ENCODE peak calls at places on chromosome 22, in four cellular contexts. One of them, this sample, is unnamed.

GRCh38 chr22:47121791-47122190 is 359.3 kb downstream of the TBC1D22A start:
- DNase-seq in lower lobe of right lung: peak
- DNase-seq in esophagus muscularis mucosa: no peak
- DNase-seq in psoas muscle: no peak
- DNase-seq in this sample: no peak

GRCh38 chr22:49853981-49854791 is 542 bp downstream of the ZBED4 start:
- DNase-seq in esophagus muscularis mucosa: no peak
- DNase-seq in lower lobe of right lung: peak
- DNase-seq in psoas muscle: peak
- DNase-seq in this sample: no peak

GRCh38 chr22:48061726-48062125 is 1299.3 kb downstream of the TBC1D22A start:
- DNase-seq in psoas muscle: no peak
- DNase-seq in esophagus muscularis mucosa: no peak
- DNase-seq in lower lobe of right lung: no peak
- DNase-seq in this sample: no peak

GRCh38 chr22:46794491-46794890 is 32.0 kb downstream of the TBC1D22A start:
- DNase-seq in psoas muscle: no peak
- DNase-seq in lower lobe of right lung: no peak
- DNase-seq in esophagus muscularis mucosa: no peak
- DNase-seq in this sample: no peak

GRCh38 chr22:46044718-46045458 is 67.9 kb upstream of the WNT7B start:
- DNase-seq in psoas muscle: no peak
- DNase-seq in esophagus muscularis mucosa: no peak
- DNase-seq in lower lobe of right lung: peak
- DNase-seq in this sample: no peak

GRCh38 chr22:48244388-48245118 is 1482.1 kb downstream of the TBC1D22A start:
- DNase-seq in psoas muscle: no peak
- DNase-seq in lower lobe of right lung: no peak
- DNase-seq in esophagus muscularis mucosa: no peak
- DNase-seq in this sample: peak

GRCh38 chr22:45672564-45673481 is 1.2 kb downstream of the ATXN10 start:
- DNase-seq in lower lobe of right lung: no peak
- DNase-seq in psoas muscle: no peak
- DNase-seq in esophagus muscularis mucosa: no peak
- DNase-seq in this sample: no peak

GRCh38 chr22:29061773-29062172 is at the start of gene C22orf31:
- DNase-seq in psoas muscle: no peak
- DNase-seq in lower lobe of right lung: no peak
- DNase-seq in esophagus muscularis mucosa: no peak
- DNase-seq in this sample: no peak

GRCh38 chr22:46738961-46739870 is 1.2 kb upstream of the CERK start:
- DNase-seq in psoas muscle: peak
- DNase-seq in esophagus muscularis mucosa: no peak
- DNase-seq in lower lobe of right lung: no peak
- DNase-seq in this sample: no peak

GRCh38 chr22:49286236-49286760 is 541.4 kb downstream of the BRD1 start:
- DNase-seq in lower lobe of right lung: no peak
- DNase-seq in psoas muscle: no peak
- DNase-seq in esophagus muscularis mucosa: no peak
- DNase-seq in this sample: no peak

GRCh38 chr22:47299879-47300697 is 537.6 kb downstream of the TBC1D22A start:
- DNase-seq in esophagus muscularis mucosa: peak
- DNase-seq in lower lobe of right lung: no peak
- DNase-seq in psoas muscle: no peak
- DNase-seq in this sample: peak

GRCh38 chr22:17836977-17837742 is 62.9 kb upstream of the BID start:
- DNase-seq in esophagus muscularis mucosa: no peak
- DNase-seq in lower lobe of right lung: no peak
- DNase-seq in psoas muscle: no peak
- DNase-seq in this sample: no peak

GRCh38 chr22:36324414-36324813 is 63.4 kb downstream of the MYH9 start:
- DNase-seq in psoas muscle: no peak
- DNase-seq in esophagus muscularis mucosa: no peak
- DNase-seq in lower lobe of right lung: no peak
- DNase-seq in this sample: no peak

GRCh38 chr22:37203354-37204044 is 8.8 kb downstream of the SSTR3 start:
- DNase-seq in lower lobe of right lung: peak
- DNase-seq in esophagus muscularis mucosa: no peak
- DNase-seq in psoas muscle: peak
- DNase-seq in this sample: no peak

GRCh38 chr22:35742342-35743100 is 24.8 kb downstream of the APOL5 start:
- DNase-seq in esophagus muscularis mucosa: no peak
- DNase-seq in psoas muscle: no peak
- DNase-seq in lower lobe of right lung: no peak
- DNase-seq in this sample: peak

GRCh38 chr22:46140989-46141928 is 9.1 kb upstream of the PPARA start:
- DNase-seq in lower lobe of right lung: no peak
- DNase-seq in psoas muscle: no peak
- DNase-seq in esophagus muscularis mucosa: no peak
- DNase-seq in this sample: no peak

GRCh38 chr22:38734203-38735100 is 21.3 kb downstream of the SUN2 start:
- DNase-seq in esophagus muscularis mucosa: no peak
- DNase-seq in lower lobe of right lung: no peak
- DNase-seq in psoas muscle: peak
- DNase-seq in this sample: no peak

GRCh38 chr22:23164091-23164490 is 16.2 kb upstream of the BCR start:
- DNase-seq in psoas muscle: no peak
- DNase-seq in lower lobe of right lung: no peak
- DNase-seq in esophagus muscularis mucosa: no peak
- DNase-seq in this sample: no peak

GRCh38 chr22:18056802-18057474 is 20.9 kb upstream of the PEX26 start:
- DNase-seq in psoas muscle: no peak
- DNase-seq in esophagus muscularis mucosa: no peak
- DNase-seq in lower lobe of right lung: no peak
- DNase-seq in this sample: no peak

GRCh38 chr22:46646531-46647211 is 26.5 kb downstream of the GRAMD4 start:
- DNase-seq in lower lobe of right lung: no peak
- DNase-seq in psoas muscle: no peak
- DNase-seq in esophagus muscularis mucosa: no peak
- DNase-seq in this sample: no peak

GRCh38 chr22:43476341-43476740 is 64.5 kb downstream of the MPPED1 start:
- DNase-seq in esophagus muscularis mucosa: no peak
- DNase-seq in lower lobe of right lung: no peak
- DNase-seq in psoas muscle: no peak
- DNase-seq in this sample: no peak
- TF ChIP-seq CTCF in esophagus muscularis mucosa: no peak
- TF ChIP-seq CTCF in lower lobe of right lung: no peak
- TF ChIP-seq CTCF in psoas muscle: no peak
- TF ChIP-seq CTCF in this sample: no peak

GRCh38 chr22:39943941-39944624 is 16.1 kb upstream of the TMA7B start:
- DNase-seq in psoas muscle: no peak
- DNase-seq in esophagus muscularis mucosa: no peak
- DNase-seq in lower lobe of right lung: no peak
- DNase-seq in this sample: no peak

GRCh38 chr22:39941661-39942060 is 18.5 kb upstream of the TMA7B start:
- DNase-seq in esophagus muscularis mucosa: no peak
- DNase-seq in lower lobe of right lung: no peak
- DNase-seq in psoas muscle: no peak
- DNase-seq in this sample: no peak

GRCh38 chr22:39942433-39943213 is 17.6 kb upstream of the TMA7B start:
- DNase-seq in lower lobe of right lung: no peak
- DNase-seq in psoas muscle: no peak
- DNase-seq in esophagus muscularis mucosa: no peak
- DNase-seq in this sample: no peak

GRCh38 chr22:39940757-39941305 is 19.4 kb upstream of the TMA7B start:
- DNase-seq in psoas muscle: no peak
- DNase-seq in lower lobe of right lung: no peak
- DNase-seq in esophagus muscularis mucosa: no peak
- DNase-seq in this sample: no peak

GRCh38 chr22:39943366-39943765 is 16.8 kb upstream of the TMA7B start:
- DNase-seq in lower lobe of right lung: no peak
- DNase-seq in esophagus muscularis mucosa: no peak
- DNase-seq in psoas muscle: no peak
- DNase-seq in this sample: no peak
- TF ChIP-seq CTCF in lower lobe of right lung: no peak
- TF ChIP-seq CTCF in esophagus muscularis mucosa: no peak
- TF ChIP-seq CTCF in psoas muscle: no peak
- TF ChIP-seq CTCF in this sample: no peak

GRCh38 chr22:41511521-41511968 is 32.7 kb downstream of the POLR3H start:
- DNase-seq in esophagus muscularis mucosa: no peak
- DNase-seq in psoas muscle: peak
- DNase-seq in lower lobe of right lung: no peak
- DNase-seq in this sample: no peak

GRCh38 chr22:41504397-41504796 is 35.5 kb downstream of the ACO2 start:
- DNase-seq in lower lobe of right lung: no peak
- DNase-seq in esophagus muscularis mucosa: no peak
- DNase-seq in psoas muscle: peak
- DNase-seq in this sample: no peak

GRCh38 chr22:41507330-41508063 is 36.8 kb downstream of the POLR3H start:
- DNase-seq in esophagus muscularis mucosa: no peak
- DNase-seq in psoas muscle: peak
- DNase-seq in lower lobe of right lung: no peak
- DNase-seq in this sample: no peak

GRCh38 chr22:41512421-41513194 is 31.7 kb downstream of the POLR3H start:
- DNase-seq in lower lobe of right lung: no peak
- DNase-seq in psoas muscle: peak
- DNase-seq in esophagus muscularis mucosa: no peak
- DNase-seq in this sample: peak

DNA sequence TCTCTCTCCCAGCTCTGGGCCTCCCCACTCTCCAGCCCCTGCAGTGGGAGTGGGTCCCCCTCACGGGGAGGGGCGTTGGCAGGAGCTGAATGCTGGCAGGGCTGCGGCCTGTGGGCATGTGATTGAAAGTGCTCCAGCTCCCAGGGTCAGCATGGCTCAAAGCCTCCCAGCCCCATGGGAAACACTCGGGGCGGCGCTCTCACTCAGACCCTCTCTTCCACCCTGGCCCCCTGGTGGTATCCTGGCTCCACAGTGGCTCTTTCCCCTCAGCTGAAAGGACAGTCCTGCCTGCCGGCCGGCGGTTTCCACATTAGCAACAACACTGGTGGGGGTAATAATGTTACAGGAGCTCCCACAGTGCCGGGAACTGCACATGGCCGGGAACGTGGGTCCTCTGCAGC is 35.5 kb downstream of the POLR3H start:
- DNase-seq in lower lobe of right lung: no peak
- DNase-seq in esophagus muscularis mucosa: no peak
- DNase-seq in psoas muscle: peak
- DNase-seq in this sample: no peak
- TF ChIP-seq CTCF in lower lobe of right lung: no peak
- TF ChIP-seq CTCF in esophagus muscularis mucosa: no peak
- TF ChIP-seq CTCF in psoas muscle: no peak
- TF ChIP-seq CTCF in this sample: no peak

DNA sequence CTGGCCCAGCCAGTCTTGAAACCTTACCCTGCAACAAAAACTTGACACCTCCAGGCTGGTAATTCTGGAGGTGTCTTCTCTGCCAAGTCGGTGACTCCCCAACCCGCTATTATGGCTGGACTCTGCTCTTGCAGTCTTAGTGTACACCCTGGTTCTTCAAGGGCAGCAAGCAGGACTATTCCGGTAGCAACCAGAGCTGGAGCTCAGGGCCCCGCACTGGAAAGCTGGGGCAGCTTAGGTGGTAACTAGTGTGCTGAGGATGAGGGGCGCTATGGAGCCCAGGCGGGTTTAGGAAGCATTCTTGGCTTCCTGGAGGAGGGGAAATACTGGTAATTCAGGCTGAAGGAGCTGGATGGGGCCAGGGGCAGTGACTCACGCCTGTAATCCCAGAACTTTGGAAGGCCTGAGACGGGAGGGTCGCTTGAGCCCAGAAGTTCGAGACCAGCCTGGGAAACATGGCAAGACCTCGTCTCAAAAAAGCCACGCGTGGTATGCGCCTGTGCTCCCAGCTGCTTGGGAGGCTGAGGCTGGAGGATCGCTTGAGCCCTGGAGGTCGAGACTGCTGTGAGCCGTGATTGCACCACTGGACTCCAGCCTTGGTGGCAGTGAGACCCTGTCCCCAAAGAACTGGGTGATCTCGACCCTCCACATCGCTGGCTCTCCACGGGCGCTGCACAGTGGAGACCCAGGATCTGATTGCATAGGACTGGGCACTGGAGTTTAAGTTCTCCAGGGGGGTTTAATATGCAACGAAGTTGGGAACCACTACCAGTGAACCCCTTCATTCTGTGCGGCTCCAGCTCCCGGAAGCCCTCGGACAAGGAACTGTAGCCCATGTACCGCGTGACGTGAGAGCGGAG is 10.6 kb upstream of the AIFM3 start:
- DNase-seq in psoas muscle: peak
- DNase-seq in lower lobe of right lung: no peak
- DNase-seq in esophagus muscularis mucosa: no peak
- DNase-seq in this sample: no peak
- TF ChIP-seq CTCF in psoas muscle: no peak
- TF ChIP-seq CTCF in lower lobe of right lung: no peak
- TF ChIP-seq CTCF in esophagus muscularis mucosa: no peak
- TF ChIP-seq CTCF in this sample: no peak

DNA sequence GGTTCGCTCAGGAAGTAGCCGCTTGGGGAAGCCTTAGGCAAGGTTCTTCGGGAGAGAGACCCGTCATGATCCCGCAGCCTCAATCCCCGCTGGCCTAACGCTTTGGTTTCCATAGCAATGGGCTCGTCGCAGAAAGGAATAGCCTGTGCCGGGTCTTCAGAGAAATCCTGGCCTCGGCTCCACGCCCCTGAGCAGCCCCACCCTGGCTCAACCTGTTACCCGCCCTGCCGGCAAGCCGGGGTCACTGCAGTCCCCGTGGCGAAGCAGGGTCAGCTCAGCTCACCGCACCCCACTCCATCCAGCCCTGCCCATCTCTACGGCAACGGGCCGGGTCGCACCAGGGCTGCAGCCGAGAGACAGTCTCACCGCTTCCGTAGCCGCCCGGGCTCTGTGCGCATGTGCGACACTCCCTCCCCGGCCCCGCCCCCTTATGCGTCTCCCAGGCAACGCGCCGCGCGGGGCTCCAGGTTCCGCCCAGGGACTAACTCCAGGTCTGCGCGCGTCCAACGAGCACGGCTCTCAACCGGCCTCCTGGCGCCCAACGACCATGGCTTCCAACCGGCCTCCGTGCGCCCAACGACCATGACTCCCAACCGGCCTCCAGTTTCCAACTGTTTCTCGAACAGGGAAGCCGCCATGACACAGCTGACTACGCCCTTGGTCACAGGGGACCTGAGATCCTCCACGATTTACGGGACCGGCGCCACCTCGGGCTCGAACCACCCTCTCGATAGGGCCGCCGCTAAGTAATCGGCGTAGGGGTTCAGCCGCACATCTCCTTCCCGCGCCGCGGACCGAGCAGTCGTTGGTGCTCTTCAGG is at the start of gene DUSP18:
- DNase-seq in esophagus muscularis mucosa: peak
- DNase-seq in psoas muscle: peak
- DNase-seq in lower lobe of right lung: peak
- DNase-seq in this sample: peak
- TF ChIP-seq CTCF in esophagus muscularis mucosa: peak
- TF ChIP-seq CTCF in psoas muscle: peak
- TF ChIP-seq CTCF in lower lobe of right lung: peak
- TF ChIP-seq CTCF in this sample: peak

DNA sequence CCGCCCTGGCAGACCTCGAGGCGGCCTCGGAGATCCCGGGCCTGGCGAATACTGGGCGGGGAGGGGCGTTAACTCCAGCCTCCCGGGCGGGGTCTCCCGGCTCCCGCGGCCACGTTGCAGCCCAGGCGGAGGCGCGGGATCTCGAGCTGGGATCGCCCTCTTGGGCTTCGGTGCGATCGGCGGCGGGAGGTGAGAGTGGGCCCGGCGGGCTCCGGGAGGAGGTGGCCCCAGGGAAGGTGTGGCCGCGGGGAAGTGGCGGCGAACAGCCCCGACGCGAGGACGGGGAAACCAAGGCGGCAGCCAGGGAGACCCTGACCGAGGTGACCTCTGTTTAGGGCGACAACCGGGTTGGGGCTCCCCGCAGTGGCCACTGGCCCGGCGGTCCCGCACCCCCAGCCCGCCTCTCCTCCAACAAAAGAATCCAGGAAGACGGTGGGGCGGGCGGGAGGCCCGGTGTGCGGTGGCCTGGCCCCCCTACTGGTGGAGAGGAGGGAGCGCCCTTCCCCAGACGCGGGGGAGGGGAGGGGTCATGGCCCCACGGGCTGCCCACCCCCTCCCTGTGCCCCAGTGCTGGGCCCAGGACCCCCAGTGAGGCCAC is at the start of gene PHETA2:
- DNase-seq in esophagus muscularis mucosa: no peak
- DNase-seq in lower lobe of right lung: peak
- DNase-seq in psoas muscle: peak
- DNase-seq in this sample: no peak
- TF ChIP-seq CTCF in esophagus muscularis mucosa: peak
- TF ChIP-seq CTCF in lower lobe of right lung: peak
- TF ChIP-seq CTCF in psoas muscle: peak
- TF ChIP-seq CTCF in this sample: no peak